ENCODE peak calls at places on chromosomes 1 and 21, in ten cellular contexts. T, E, V, B, R, K, H, O, G and I are unnamed samples.

GRCh38 chr21:44917446-44918106 is 3.1 kb downstream of the ITGB2 start:
- DNase-seq in K (no peak), G (no peak), E (no peak), T (no peak), R (no peak), O (no peak), V (no peak), H (no peak), B (no peak), I (no peak)

GRCh38 chr1:115652236-115652788 is 10.5 kb downstream of the VANGL1 start:
- DNase-seq in G (no peak), K (no peak), R (no peak), B (no peak), T (no peak), V (no peak), E (no peak), H (no peak), O (no peak), I (no peak)

GRCh38 chr1:175527773-175528172 is 215.6 kb downstream of the TNR start:
- DNase-seq in R (no peak), E (no peak), G (no peak), B (no peak), H (no peak), V (no peak), K (no peak), T (no peak), O (no peak), I (no peak)

GRCh38 chr1:228452194-228453021 is 34.8 kb upstream of the RNF187 start:
- DNase-seq in G (peak; percentile 72), K (no peak), V (no peak), T (peak; percentile 57), H (no peak), E (no peak), B (peak; percentile 55), R (no peak), O (no peak), I (no peak)

GRCh38 chr1:180301135-180301737 is 71.2 kb downstream of the LHX4 start:
- DNase-seq in T (no peak), B (no peak), G (no peak), E (no peak), K (no peak), H (no peak), V (no peak), O (no peak), R (no peak), I (no peak)

GRCh38 chr1:82387070-82387366 is 586.3 kb downstream of the ADGRL2 start:
- DNase-seq in O (no peak), K (no peak), R (no peak), G (no peak), H (no peak), E (no peak), V (no peak), B (no peak), T (no peak), I (no peak)

GRCh38 chr1:112507896-112508241 is 896 bp upstream of the WNT2B start:
- DNase-seq in T (no peak), G (no peak), V (peak; percentile 68), E (no peak), R (no peak), O (no peak), H (no peak), K (peak; percentile 22), B (no peak), I (no peak)

GRCh38 chr1:227192163-227192562 is 126.1 kb downstream of the CDC42BPA start:
- DNase-seq in G (peak; percentile 81), B (no peak), R (no peak), O (no peak), E (peak; percentile 56), K (no peak), T (no peak), H (peak; percentile 25), V (peak; percentile 75), I (no peak)

GRCh38 chr1:94819945-94820746 is at the start of gene SLC44A3:
- DNase-seq in O (no peak), H (no peak), B (peak; percentile 72), R (no peak), E (peak; percentile 48), V (peak; percentile 72), T (peak; percentile 65), G (peak; percentile 87), K (peak; percentile 78), I (no peak)

GRCh38 chr1:47388548-47389238 is 27.4 kb upstream of the FOXE3 start:
- DNase-seq in E (peak; percentile 37), T (peak; percentile 67), H (no peak), O (no peak), R (peak; percentile 1), K (peak; percentile 64), G (peak; percentile 83), B (peak; percentile 53), V (peak; percentile 73), I (no peak)

DNA sequence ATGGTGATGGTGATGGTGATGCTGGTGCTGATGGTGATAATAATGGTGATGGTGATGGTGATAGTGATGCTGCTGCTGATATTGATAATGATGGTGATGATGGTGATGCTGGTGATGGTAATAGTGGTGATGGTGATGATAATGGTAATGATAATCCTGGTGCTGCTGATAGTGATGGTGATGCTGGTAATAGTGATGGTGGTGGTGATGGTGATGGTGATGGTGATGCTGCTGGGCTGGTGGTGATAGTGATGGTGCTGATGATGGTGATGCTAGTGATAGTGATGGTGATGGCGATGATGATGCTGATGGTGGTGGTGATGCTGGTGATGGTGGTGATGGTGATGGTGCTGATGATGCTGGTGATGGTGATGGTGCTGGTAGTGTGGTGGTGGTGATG is 58.4 kb upstream of the IGSF21 start:
- DNase-seq in T (no peak), G (no peak), V (no peak), O (no peak), E (no peak), B (no peak), K (no peak), R (no peak), H (no peak), I (no peak)
- H3K27me3 ChIP-seq in T (no peaks in the 10 kb centered on the region), G (no peaks in the 10 kb centered on the region), V (no peaks in the 10 kb centered on the region), O (no peaks in the 10 kb centered on the region), E (peaks cover 6% of the 10 kb centered on the region), B (no peaks in the 10 kb centered on the region), K (peaks cover 25% of the 10 kb centered on the region), R (no peaks in the 10 kb centered on the region), H (no peaks in the 10 kb centered on the region), I (no peaks in the 10 kb centered on the region)

DNA sequence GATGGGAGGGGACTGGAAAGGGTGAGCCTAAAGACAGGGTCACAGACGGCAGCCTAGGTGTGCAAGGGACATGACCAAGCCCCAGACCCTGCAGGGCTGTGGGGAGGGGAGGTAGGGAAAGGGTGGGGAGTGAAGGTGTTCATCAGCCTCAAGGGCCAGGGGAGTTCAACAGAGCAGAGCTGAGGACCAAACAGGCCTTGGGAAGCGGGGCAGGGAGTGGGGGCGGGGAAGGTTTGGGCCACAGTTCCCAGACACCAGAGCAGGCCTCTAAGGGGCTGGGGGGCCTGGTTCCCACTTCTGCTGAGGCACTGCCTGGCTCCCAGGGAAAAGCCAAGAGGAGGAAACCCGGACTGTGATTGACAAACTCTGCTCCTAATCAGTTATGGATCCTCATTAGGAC is 456.3 kb downstream of the MATN1 start:
- DNase-seq in E (no peak), K (no peak), T (peak; percentile 35), G (no peak), H (no peak), R (no peak), O (no peak), V (no peak), B (no peak), I (no peak)
- H3K27me3 ChIP-seq in E (peaks cover 7% of the 10 kb centered on the region), K (peaks cover 4% of the 10 kb centered on the region), T (no peaks in the 10 kb centered on the region), G (no peaks in the 10 kb centered on the region), H (peaks cover 6% of the 10 kb centered on the region), R (no peaks in the 10 kb centered on the region), O (no peaks in the 10 kb centered on the region), V (no peaks in the 10 kb centered on the region), B (no peaks in the 10 kb centered on the region), I (no peaks in the 10 kb centered on the region)

DNA sequence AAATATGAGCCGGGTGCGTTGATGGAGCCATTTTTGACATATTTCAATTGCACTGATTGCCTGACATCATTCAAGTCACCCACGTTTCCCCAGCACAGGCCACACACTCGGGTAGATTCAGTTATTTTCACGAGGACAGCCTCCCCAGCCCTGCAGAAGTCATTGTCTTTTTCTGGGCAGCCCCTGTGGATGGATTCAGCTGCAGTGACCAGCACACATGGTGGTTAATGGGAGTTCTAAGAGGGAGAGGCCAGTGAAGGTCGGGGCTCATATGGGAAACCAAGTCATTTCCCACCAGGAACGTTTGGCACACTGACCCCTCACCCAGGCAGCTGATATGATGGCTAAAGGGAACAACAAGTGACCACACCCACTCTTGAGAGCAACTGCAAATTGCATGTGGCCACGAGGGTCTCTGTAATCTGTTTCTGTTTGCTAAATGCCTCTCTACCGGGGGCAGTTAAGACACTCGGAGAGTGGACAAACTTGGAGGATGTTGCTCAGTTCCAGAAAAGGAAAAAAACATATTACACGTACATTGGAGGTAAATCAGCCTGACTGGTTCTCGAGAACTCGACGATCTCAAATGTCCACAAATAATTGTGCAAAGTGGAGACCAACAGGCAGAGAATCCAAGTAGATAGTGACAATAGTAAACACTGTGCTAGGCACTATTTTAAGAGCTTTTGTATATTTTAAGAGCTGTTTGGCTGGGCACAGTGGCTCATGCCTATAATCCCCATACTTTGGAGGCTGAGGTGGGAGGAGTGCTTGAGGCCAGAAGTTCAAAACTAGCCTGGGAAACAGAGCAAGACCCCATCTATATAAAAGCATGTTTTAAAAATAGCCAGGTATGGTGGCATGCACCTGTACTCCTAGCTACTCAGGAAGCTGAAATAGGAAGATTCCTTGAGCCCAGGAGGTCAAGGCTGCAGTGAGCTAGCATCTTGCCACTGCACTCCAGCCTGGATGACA is 167.2 kb upstream of the IRF2BP2 start:
- DNase-seq in V (no peak), R (no peak), O (no peak), H (no peak), E (no peak), T (no peak), K (no peak), B (no peak), G (no peak), I (no peak)
- H3K27me3 ChIP-seq in V (no peaks in the 10 kb centered on the region), R (peaks cover 5% of the 10 kb centered on the region), O (no peaks in the 10 kb centered on the region), H (peaks cover 29% of the 10 kb centered on the region), E (peaks cover 10% of the 10 kb centered on the region), T (peaks cover 3% of the 10 kb centered on the region), K (no peaks in the 10 kb centered on the region), B (no peaks in the 10 kb centered on the region), G (no peaks in the 10 kb centered on the region), I (peaks cover 13% of the 10 kb centered on the region)

DNA sequence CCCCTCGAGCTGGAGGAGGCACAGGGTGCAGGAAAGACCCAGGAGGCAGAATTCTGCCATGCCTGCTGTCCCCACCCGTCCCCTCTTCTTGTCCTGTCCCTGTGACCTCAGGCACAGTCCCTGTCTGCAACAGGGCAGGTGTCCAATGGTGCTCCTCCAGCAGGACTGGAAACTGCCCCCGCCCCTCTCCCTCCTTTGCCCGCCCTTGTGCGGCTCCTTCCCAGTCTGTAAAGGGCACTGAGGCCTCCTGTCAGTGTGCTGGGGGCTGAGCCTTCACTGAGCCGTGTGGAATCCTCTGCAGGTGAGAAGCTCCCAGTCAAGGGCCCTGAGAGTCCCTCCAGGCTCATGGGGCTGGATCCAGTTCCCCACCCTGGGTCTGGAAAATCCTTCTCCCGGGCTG is 28.9 kb downstream of the PRDM16 start:
- DNase-seq in B (no peak), V (no peak), H (no peak), E (no peak), O (no peak), K (no peak), G (no peak), R (no peak), T (no peak), I (no peak)
- H3K27me3 ChIP-seq in B (no peaks in the 10 kb centered on the region), V (no peaks in the 10 kb centered on the region), H (no peaks in the 10 kb centered on the region), E (no peaks in the 10 kb centered on the region), O (no peaks in the 10 kb centered on the region), K (no peaks in the 10 kb centered on the region), G (no peaks in the 10 kb centered on the region), R (no peaks in the 10 kb centered on the region), T (no peaks in the 10 kb centered on the region), I (no peaks in the 10 kb centered on the region)